ENCODE peak calls at places on chromosomes 11 and 22, in nine cellular contexts. R is stimulated activated CD4-positive, alpha-beta T cell treated with anti-CD3 and anti-CD28 coated beads, Interleukin-1b, Interleukin-23, amount 100 ng/mL, for 4 hours; S is GM10248; T is A172; J is NCI-H1048; Y is effector CD4-positive, alpha-beta T cell; P is frontal cortex; C is right atrium auricular region; Z is non-pigmented ciliary epithelial cell. K is an unnamed sample.

GRCh38 chr22:49365910-49366309 is 461.8 kb downstream of the BRD1 start:
- DNase-seq in R (no peak), S (no peak), T (no peak), J (no peak), Y (no peak), P (no peak), C (no peak), Z (no peak), K (no peak)

GRCh38 chr11:15106201-15106965 is 8.3 kb upstream of the INSC start:
- DNase-seq in R (no peak), S (no peak), T (peak), J (no peak), Y (no peak), P (no peak), C (no peak), Z (peak), K (no peak)

GRCh38 chr11:65504671-65505433 is 6.0 kb downstream of the MALAT1 start:
- DNase-seq in R (no peak), S (no peak), T (peak), J (no peak), Y (no peak), P (no peak), C (no peak), Z (no peak), K (no peak)

GRCh38 chr11:22728600-22729394 is 62.4 kb downstream of the GAS2 start:
- DNase-seq in R (no peak), S (no peak), T (no peak), J (no peak), Y (no peak), P (no peak), C (no peak), Z (no peak), K (no peak)

GRCh38 chr11:3058753-3059664 is 1.8 kb upstream of the CARS1 start:
- DNase-seq in R (no peak), S (no peak), T (peak), J (no peak), Y (no peak), P (no peak), C (peak), Z (peak), K (no peak)

GRCh38 chr11:20617346-20617745 is 17.9 kb downstream of the SLC6A5 start:
- DNase-seq in R (no peak), S (no peak), T (no peak), J (no peak), Y (no peak), P (no peak), C (no peak), Z (no peak), K (no peak)

GRCh38 chr11:130634981-130635473 is 186.6 kb downstream of the ADAMTS15 start:
- DNase-seq in R (no peak), S (no peak), T (peak), J (no peak), Y (no peak), P (no peak), C (no peak), Z (no peak), K (no peak)

GRCh38 chr11:26187639-26188038 is 144.3 kb upstream of the ANO3 start:
- DNase-seq in R (no peak), S (no peak), T (no peak), J (no peak), Y (no peak), P (no peak), C (no peak), Z (peak), K (no peak)

GRCh38 chr11:17898782-17899181 is 114.1 kb downstream of the SERGEF start:
- DNase-seq in R (no peak), S (no peak), T (peak), J (no peak), Y (no peak), P (no peak), C (no peak), Z (no peak), K (no peak)